ENCODE peak calls at places on chromosome 4, in five cellular contexts. U, K, F, G and E are unnamed samples. For H3K27me3, the result is how much of the 10 kb centered on the place peaks cover.

GRCh38 chr4:100162027-100162685 is 28.1 kb downstream of the DDIT4L start:
- DNase-seq in U (no peak), K (no peak), F (no peak), G (no peak), E (no peak)

GRCh38 chr4:16026155-16026761 is 57.6 kb downstream of the PROM1 start:
- DNase-seq in U (peak), K (no peak), F (no peak), G (peak), E (no peak)

GRCh38 chr4:101790521-101791188 is at the start of gene BANK1:
- DNase-seq in U (peak), K (no peak), F (peak), G (peak), E (no peak)

GRCh38 chr4:167906851-167907250 is 185.5 kb upstream of the ANXA10 start:
- DNase-seq in U (no peak), K (no peak), F (no peak), G (no peak), E (no peak)

GRCh38 chr4:127425202-127425845 is 207.4 kb upstream of the INTU start:
- DNase-seq in U (no peak), K (no peak), F (no peak), G (no peak), E (no peak)

GRCh38 chr4:47852121-47852520 is 14.3 kb upstream of the CORIN start:
- DNase-seq in U (no peak), K (no peak), F (no peak), G (no peak), E (no peak)

GRCh38 chr4:79413032-79413431 is 5.0 kb upstream of the GK2 start:
- DNase-seq in U (no peak), K (no peak), F (no peak), G (no peak), E (no peak)

GRCh38 chr4:127732623-127733199 is 2.5 kb downstream of the SLC25A31 start:
- DNase-seq in U (peak), K (no peak), F (no peak), G (no peak), E (no peak)

GRCh38 chr4:92387459-92388069 is 83.8 kb downstream of the GRID2 start:
- DNase-seq in U (peak), K (no peak), F (no peak), G (peak), E (no peak)

GRCh38 chr4:98452091-98452490 is 190.9 kb downstream of the RAP1GDS1 start:
- DNase-seq in U (no peak), K (no peak), F (no peak), G (no peak), E (no peak)

GRCh38 chr4:145130788-145131398 is 32.8 kb downstream of the ABCE1 start:
- DNase-seq in U (no peak), K (no peak), F (no peak), G (no peak), E (no peak)

GRCh38 chr4:77699731-77700210 is 94.2 kb downstream of the CXCL13 start:
- DNase-seq in U (peak), K (no peak), F (no peak), G (no peak), E (no peak)

GRCh38 chr4:77073106-77073858 is 2.5 kb downstream of the CCNI start:
- DNase-seq in U (no peak), K (no peak), F (no peak), G (no peak), E (no peak)

GRCh38 chr4:87679449-87680169 is 29.5 kb downstream of the DMP1 start:
- DNase-seq in U (peak), K (no peak), F (no peak), G (peak), E (no peak)

GRCh38 chr4:68038272-68038671 is 75.0 kb upstream of the TMPRSS11A start:
- DNase-seq in U (no peak), K (no peak), F (no peak), G (no peak), E (no peak)

GRCh38 chr4:76459291-76459723 is 24.3 kb downstream of the SHROOM3 start:
- DNase-seq in U (peak), K (no peak), F (no peak), G (peak), E (no peak)

GRCh38 chr4:39394706-39395105 is 12.0 kb upstream of the KLB start:
- DNase-seq in U (no peak), K (no peak), F (no peak), G (no peak), E (no peak)

GRCh38 chr4:81631958-81632439 is 160.3 kb upstream of the RASGEF1B start:
- DNase-seq in U (no peak), K (no peak), F (peak), G (no peak), E (no peak)

GRCh38 chr4:112546476-112546875 is 30.5 kb upstream of the NEUROG2 start:
- DNase-seq in U (no peak), K (no peak), F (no peak), G (no peak), E (no peak)

GRCh38 chr4:55554453-55555030 is 7.8 kb upstream of the CLOCK start:
- DNase-seq in U (no peak), K (no peak), F (no peak), G (no peak), E (no peak)

GRCh38 chr4:25896782-25897539 is 17.1 kb upstream of the SMIM20 start:
- DNase-seq in U (no peak), K (no peak), F (no peak), G (peak), E (no peak)

GRCh38 chr4:74623041-74623440 is 171.3 kb downstream of the BTC start:
- DNase-seq in U (peak), K (no peak), F (no peak), G (no peak), E (no peak)

GRCh38 chr4:3134201-3134600 is 59.7 kb downstream of the HTT start:
- DNase-seq in U (no peak), K (no peak), F (no peak), G (no peak), E (no peak)

GRCh38 chr4:15659768-15660394 is 4.7 kb upstream of the FBXL5 start:
- DNase-seq in U (no peak), K (no peak), F (no peak), G (no peak), E (no peak)

GRCh38 chr4:83285022-83285387 is 407 bp upstream of the COQ2 start:
- DNase-seq in U (peak), K (no peak), F (no peak), G (no peak), E (no peak)

GRCh38 chr4:114005569-114006442 is 26.4 kb upstream of the ARSJ start:
- DNase-seq in U (peak), K (no peak), F (no peak), G (no peak), E (no peak)

GRCh38 chr4:140711910-140712309 is 44.3 kb downstream of the TBC1D9 start:
- DNase-seq in U (peak), K (no peak), F (no peak), G (no peak), E (no peak)

GRCh38 chr4:155405059-155405458 is 28.3 kb upstream of the MAP9 start:
- DNase-seq in U (no peak), K (no peak), F (no peak), G (no peak), E (no peak)

GRCh38 chr4:38310446-38311043 is 350.3 kb downstream of the PTTG2 start:
- DNase-seq in U (peak), K (peak), F (no peak), G (no peak), E (peak)

GRCh38 chr4:107757293-107757692 is 37.3 kb upstream of the PAPSS1 start:
- DNase-seq in U (no peak), K (no peak), F (no peak), G (no peak), E (no peak)

GRCh38 chr4:105807496-105807895 is 87.8 kb upstream of the NPNT start:
- DNase-seq in U (no peak), K (no peak), F (no peak), G (no peak), E (no peak)

GRCh38 chr4:6527259-6527658 is 47.7 kb upstream of the MAN2B2 start:
- DNase-seq in U (no peak), K (no peak), F (no peak), G (no peak), E (no peak)

GRCh38 chr4:6526171-6526570 is 48.8 kb upstream of the MAN2B2 start:
- DNase-seq in U (no peak), K (no peak), F (no peak), G (no peak), E (no peak)

GRCh38 chr4:6525474-6525873 is 49.5 kb upstream of the MAN2B2 start:
- DNase-seq in U (no peak), K (no peak), F (no peak), G (no peak), E (no peak)

GRCh38 chr4:6527683-6528595 is 47.0 kb upstream of the MAN2B2 start:
- DNase-seq in U (no peak), K (no peak), F (no peak), G (no peak), E (no peak)

GRCh38 chr4:6526696-6527095 is 48.3 kb upstream of the MAN2B2 start:
- DNase-seq in U (peak), K (no peak), F (no peak), G (no peak), E (no peak)
- H3K27me3 ChIP-seq in U (under half), K (under half), F (under half), G (under half), E (under half)

GRCh38 chr4:59994118-59994517 is 1206.0 kb upstream of the ADGRL3 start:
- DNase-seq in U (no peak), K (no peak), F (no peak), G (no peak), E (no peak)
- TF ChIP-seq CTCF in U (peak), K (no peak), F (no peak), G (no peak), E (no peak)

GRCh38 chr4:41287005-41287404 is 30.3 kb downstream of the UCHL1 start:
- DNase-seq in U (no peak), K (no peak), F (no peak), G (no peak), E (no peak)
- H3K27ac ChIP-seq in U (no peak), K (no peak), F (no peak), G (no peak), E (no peak)

GRCh38 chr4:1469043-1469442 is 62.8 kb upstream of the NKX1-1 start:
- DNase-seq in U (no peak), K (no peak), F (no peak), G (no peak), E (no peak)
- H3K27me3 ChIP-seq in U (under half), K (under half), F (half or more), G (under half), E (under half)

GRCh38 chr4:173436866-173437265 is 38.0 kb upstream of the SCRG1 start:
- DNase-seq in U (no peak), K (no peak), F (no peak), G (no peak), E (no peak)
- TF ChIP-seq CTCF in U (no peak), K (no peak), F (no peak), G (no peak), E (no peak)

DNA sequence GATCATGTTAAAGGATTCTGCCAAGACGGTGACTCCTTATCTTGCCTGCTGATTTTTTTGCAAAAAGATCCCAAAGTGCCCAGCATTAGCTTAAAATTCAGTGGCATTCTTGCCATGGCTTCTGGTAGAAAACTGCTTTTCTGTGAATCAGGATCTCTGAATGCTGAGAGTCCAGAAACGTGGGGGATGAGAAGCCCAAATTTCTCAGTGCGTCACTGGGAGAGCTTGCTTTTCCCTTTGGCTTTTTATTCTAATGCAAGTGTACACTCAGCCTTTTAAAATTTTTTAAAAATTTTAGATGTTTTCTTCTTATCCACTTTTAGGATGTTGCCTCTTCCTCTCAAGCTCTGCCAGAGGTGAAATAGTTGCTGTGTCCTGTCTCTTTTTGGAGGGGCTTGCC is 98.4 kb downstream of the TLL1 start:
- DNase-seq in U (no peak), K (no peak), F (no peak), G (no peak), E (no peak)
- H3K27ac ChIP-seq in U (no peak), K (no peak), F (no peak), G (no peak), E (no peak)